ENCODE peak calls at places on chromosomes 1 and 21, in seven cellular contexts. One of them, this sample, is unnamed.

GRCh38 chr1:226250511-226250910 is 27.0 kb downstream of the MIXL1 start:
- DNase-seq in endothelial cell of umbilical vein: no peak
- DNase-seq in hepatocyte: no peak
- DNase-seq in astrocyte: no peak
- DNase-seq in PC-3: no peak
- DNase-seq in DND-41: no peak
- DNase-seq in HCT116: no peak
- DNase-seq in this sample: no peak

GRCh38 chr1:167524651-167525050 is 6.3 kb upstream of the CD247 start:
- DNase-seq in endothelial cell of umbilical vein: no peak
- DNase-seq in hepatocyte: no peak
- DNase-seq in astrocyte: no peak
- DNase-seq in PC-3: no peak
- DNase-seq in DND-41: no peak
- DNase-seq in HCT116: no peak
- DNase-seq in this sample: no peak

GRCh38 chr1:162220009-162220539 is 150.6 kb downstream of the NOS1AP start:
- DNase-seq in endothelial cell of umbilical vein: no peak
- DNase-seq in hepatocyte: no peak
- DNase-seq in astrocyte: no peak
- DNase-seq in PC-3: no peak
- DNase-seq in DND-41: no peak
- DNase-seq in HCT116: no peak
- DNase-seq in this sample: no peak

GRCh38 chr1:113617438-113618141 is 141.7 kb downstream of the PHTF1 start:
- DNase-seq in endothelial cell of umbilical vein: no peak
- DNase-seq in hepatocyte: no peak
- DNase-seq in astrocyte: peak; percentile 39
- DNase-seq in PC-3: peak; percentile 18
- DNase-seq in DND-41: no peak
- DNase-seq in HCT116: no peak
- DNase-seq in this sample: no peak

GRCh38 chr1:27564710-27565649 is 39.0 kb downstream of the AHDC1 start:
- DNase-seq in endothelial cell of umbilical vein: no peak
- DNase-seq in hepatocyte: peak; percentile 11
- DNase-seq in astrocyte: no peak
- DNase-seq in PC-3: no peak
- DNase-seq in DND-41: no peak
- DNase-seq in HCT116: no peak
- DNase-seq in this sample: no peak

GRCh38 chr1:177589166-177589565 is 380.7 kb downstream of the SEC16B start:
- DNase-seq in endothelial cell of umbilical vein: no peak
- DNase-seq in hepatocyte: no peak
- DNase-seq in astrocyte: no peak
- DNase-seq in PC-3: no peak
- DNase-seq in DND-41: no peak
- DNase-seq in HCT116: no peak
- DNase-seq in this sample: no peak

GRCh38 chr1:38804062-38804886 is 55.3 kb downstream of the RRAGC start:
- DNase-seq in endothelial cell of umbilical vein: no peak
- DNase-seq in hepatocyte: no peak
- DNase-seq in astrocyte: no peak
- DNase-seq in PC-3: no peak
- DNase-seq in DND-41: no peak
- DNase-seq in HCT116: no peak
- DNase-seq in this sample: no peak

GRCh38 chr21:43789276-43790052 is at the start of gene RRP1:
- DNase-seq in endothelial cell of umbilical vein: peak; percentile 91
- DNase-seq in hepatocyte: peak; percentile 95
- DNase-seq in astrocyte: peak; percentile 60
- DNase-seq in PC-3: peak; percentile 96
- DNase-seq in DND-41: peak; percentile 92
- DNase-seq in HCT116: peak; percentile 59
- DNase-seq in this sample: peak; percentile 98

GRCh38 chr1:53601031-53601745 is 137.8 kb downstream of the GLIS1 start:
- DNase-seq in endothelial cell of umbilical vein: no peak
- DNase-seq in hepatocyte: no peak
- DNase-seq in astrocyte: no peak
- DNase-seq in PC-3: no peak
- DNase-seq in DND-41: no peak
- DNase-seq in HCT116: no peak
- DNase-seq in this sample: no peak

GRCh38 chr1:3119748-3120524 is 50.9 kb downstream of the PRDM16 start:
- DNase-seq in endothelial cell of umbilical vein: no peak
- DNase-seq in hepatocyte: no peak
- DNase-seq in astrocyte: peak; percentile 42
- DNase-seq in PC-3: no peak
- DNase-seq in DND-41: no peak
- DNase-seq in HCT116: no peak
- DNase-seq in this sample: no peak

GRCh38 chr1:12276225-12276624 is 46.4 kb downstream of the VPS13D start:
- DNase-seq in endothelial cell of umbilical vein: peak; percentile 24
- DNase-seq in hepatocyte: peak; percentile 42
- DNase-seq in astrocyte: no peak
- DNase-seq in PC-3: peak; percentile 53
- DNase-seq in DND-41: no peak
- DNase-seq in HCT116: no peak
- DNase-seq in this sample: peak; percentile 28
- TF ChIP-seq CTCF in endothelial cell of umbilical vein: peak; percentile 33
- TF ChIP-seq CTCF in hepatocyte: peak; percentile 51
- TF ChIP-seq CTCF in astrocyte: peak; percentile 32
- TF ChIP-seq CTCF in PC-3: peak; percentile 65
- TF ChIP-seq CTCF in DND-41: peak; percentile 20
- TF ChIP-seq CTCF in HCT116: no peak
- TF ChIP-seq CTCF in this sample: peak; percentile 50

DNA sequence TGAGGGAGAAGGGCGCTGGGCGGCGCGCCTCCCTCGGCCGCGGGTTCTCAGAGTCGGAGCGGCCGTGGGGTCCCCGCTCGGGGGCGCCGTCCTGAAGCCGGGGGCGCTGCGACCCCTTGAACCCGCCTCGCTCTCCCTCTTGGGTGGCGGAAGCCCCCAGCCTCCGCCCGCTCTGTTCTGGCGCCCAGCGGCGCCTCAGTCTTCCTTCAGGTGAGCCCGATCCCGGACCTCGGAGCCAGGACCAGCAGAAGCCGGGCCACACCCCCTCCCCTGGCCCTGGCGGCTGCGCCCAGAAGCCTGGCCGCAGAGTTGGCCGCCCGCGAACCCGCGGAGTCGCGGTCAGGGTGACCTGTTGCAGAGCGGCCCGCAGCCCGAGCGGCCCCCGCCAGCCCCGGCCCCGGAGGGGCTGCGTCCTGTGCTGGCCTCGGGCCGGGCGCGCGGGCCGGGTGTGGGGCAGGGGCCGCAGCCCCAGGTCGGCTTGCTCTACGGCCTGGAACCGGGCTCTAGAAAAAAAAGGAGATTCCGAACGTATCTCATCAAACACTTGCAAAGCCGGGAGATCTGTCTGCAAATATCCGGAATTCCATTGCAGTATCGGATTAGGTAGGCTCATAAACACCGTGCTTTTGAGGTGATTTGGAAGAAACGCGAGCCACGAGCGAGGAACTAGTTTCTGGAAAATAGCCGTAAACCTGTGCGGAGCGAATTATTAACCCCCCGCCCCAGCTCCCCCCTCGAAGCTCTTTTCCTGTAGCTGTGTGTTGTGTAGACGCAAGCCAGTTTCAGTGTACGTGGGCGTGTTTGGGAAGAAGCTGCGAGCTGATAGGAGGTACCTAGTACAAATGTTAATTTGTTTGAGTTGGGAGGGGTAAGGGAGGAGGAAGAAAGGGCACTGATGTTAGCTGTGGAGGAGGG is 816 bp downstream of the RALGPS2 start:
- DNase-seq in endothelial cell of umbilical vein: peak; percentile 86
- DNase-seq in hepatocyte: peak; percentile 90
- DNase-seq in astrocyte: peak; percentile 88
- DNase-seq in PC-3: peak; percentile 88
- DNase-seq in DND-41: peak; percentile 87
- DNase-seq in HCT116: peak; percentile 83
- DNase-seq in this sample: peak; percentile 95
- TF ChIP-seq EZH2 in endothelial cell of umbilical vein: no peak
- TF ChIP-seq EZH2 in hepatocyte: no peak
- TF ChIP-seq EZH2 in astrocyte: no peak
- TF ChIP-seq EZH2 in PC-3: no peak
- TF ChIP-seq EZH2 in DND-41: no peak
- TF ChIP-seq EZH2 in HCT116: no peak
- TF ChIP-seq EZH2 in this sample: no peak

GRCh38 chr21:42281196-42281680 is 34.0 kb downstream of the TFF3 start:
- DNase-seq in endothelial cell of umbilical vein: no peak
- DNase-seq in hepatocyte: no peak
- DNase-seq in astrocyte: no peak
- DNase-seq in PC-3: no peak
- DNase-seq in DND-41: no peak
- DNase-seq in HCT116: no peak
- DNase-seq in this sample: no peak

GRCh38 chr21:42279341-42279871 is 35.8 kb downstream of the TFF3 start:
- DNase-seq in endothelial cell of umbilical vein: no peak
- DNase-seq in hepatocyte: no peak
- DNase-seq in astrocyte: no peak
- DNase-seq in PC-3: no peak
- DNase-seq in DND-41: no peak
- DNase-seq in HCT116: no peak
- DNase-seq in this sample: no peak

GRCh38 chr21:42279888-42280287 is 35.3 kb downstream of the TFF3 start:
- DNase-seq in endothelial cell of umbilical vein: no peak
- DNase-seq in hepatocyte: no peak
- DNase-seq in astrocyte: no peak
- DNase-seq in PC-3: no peak
- DNase-seq in DND-41: no peak
- DNase-seq in HCT116: no peak
- DNase-seq in this sample: no peak

GRCh38 chr21:42282021-42282420 is 33.2 kb downstream of the TFF3 start:
- DNase-seq in endothelial cell of umbilical vein: no peak
- DNase-seq in hepatocyte: no peak
- DNase-seq in astrocyte: no peak
- DNase-seq in PC-3: no peak
- DNase-seq in DND-41: no peak
- DNase-seq in HCT116: no peak
- DNase-seq in this sample: no peak

GRCh38 chr21:42280356-42281195 is 34.6 kb downstream of the TFF3 start:
- DNase-seq in endothelial cell of umbilical vein: no peak
- DNase-seq in hepatocyte: no peak
- DNase-seq in astrocyte: no peak
- DNase-seq in PC-3: no peak
- DNase-seq in DND-41: no peak
- DNase-seq in HCT116: no peak
- DNase-seq in this sample: no peak
- TF ChIP-seq CTCF in endothelial cell of umbilical vein: no peak
- TF ChIP-seq CTCF in hepatocyte: no peak
- TF ChIP-seq CTCF in astrocyte: no peak
- TF ChIP-seq CTCF in PC-3: no peak
- TF ChIP-seq CTCF in DND-41: no peak
- TF ChIP-seq CTCF in HCT116: no peak
- TF ChIP-seq CTCF in this sample: no peak

GRCh38 chr1:2046953-2047748 is 3.1 kb upstream of the PRKCZ start:
- DNase-seq in endothelial cell of umbilical vein: no peak
- DNase-seq in hepatocyte: peak; percentile 45
- DNase-seq in astrocyte: no peak
- DNase-seq in PC-3: no peak
- DNase-seq in DND-41: no peak
- DNase-seq in HCT116: no peak
- DNase-seq in this sample: no peak
- TF ChIP-seq EZH2 in endothelial cell of umbilical vein: no peak
- TF ChIP-seq EZH2 in hepatocyte: no peak
- TF ChIP-seq EZH2 in astrocyte: no peak
- TF ChIP-seq EZH2 in PC-3: no peak
- TF ChIP-seq EZH2 in DND-41: no peak
- TF ChIP-seq EZH2 in HCT116: no peak
- TF ChIP-seq EZH2 in this sample: peak; percentile 52

DNA sequence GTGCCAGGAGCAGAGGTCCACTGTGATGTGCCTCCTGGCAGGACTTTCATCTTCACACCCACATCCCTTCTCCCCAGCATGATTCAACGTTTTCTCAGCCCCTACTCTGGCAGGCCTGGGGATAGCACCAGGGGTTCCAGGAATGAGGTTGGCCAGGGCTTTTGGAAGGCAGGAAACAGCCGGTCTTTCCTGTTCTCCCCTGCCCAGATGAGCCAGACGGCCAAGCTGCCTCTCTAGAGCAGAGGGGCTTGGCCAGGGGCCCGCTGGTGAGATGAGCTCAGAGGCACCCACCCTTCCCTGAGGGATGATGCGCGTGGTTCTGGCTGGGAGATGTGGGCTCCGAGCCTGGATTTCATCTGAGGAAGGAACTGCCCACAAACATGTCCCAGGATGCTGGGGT is 4.3 kb upstream of the MFAP2 start:
- DNase-seq in endothelial cell of umbilical vein: peak; percentile 93
- DNase-seq in hepatocyte: peak; percentile 84
- DNase-seq in astrocyte: peak; percentile 93
- DNase-seq in PC-3: peak; percentile 98
- DNase-seq in DND-41: no peak
- DNase-seq in HCT116: no peak
- DNase-seq in this sample: no peak
- TF ChIP-seq CTCF in endothelial cell of umbilical vein: no peak
- TF ChIP-seq CTCF in hepatocyte: no peak
- TF ChIP-seq CTCF in astrocyte: no peak
- TF ChIP-seq CTCF in PC-3: no peak
- TF ChIP-seq CTCF in DND-41: no peak
- TF ChIP-seq CTCF in HCT116: no peak
- TF ChIP-seq CTCF in this sample: no peak

GRCh38 chr1:91826248-91826647 is 59.7 kb downstream of the TGFBR3 start:
- DNase-seq in endothelial cell of umbilical vein: no peak
- DNase-seq in hepatocyte: no peak
- DNase-seq in astrocyte: no peak
- DNase-seq in PC-3: no peak
- DNase-seq in DND-41: no peak
- DNase-seq in HCT116: no peak
- DNase-seq in this sample: no peak
- TF ChIP-seq EZH2 in endothelial cell of umbilical vein: no peak
- TF ChIP-seq EZH2 in hepatocyte: no peak
- TF ChIP-seq EZH2 in astrocyte: no peak
- TF ChIP-seq EZH2 in PC-3: no peak
- TF ChIP-seq EZH2 in DND-41: no peak
- TF ChIP-seq EZH2 in HCT116: no peak
- TF ChIP-seq EZH2 in this sample: no peak

GRCh38 chr1:40665335-40666171 is at the start of gene RIMS3:
- DNase-seq in endothelial cell of umbilical vein: peak; percentile 53
- DNase-seq in hepatocyte: peak; percentile 87
- DNase-seq in astrocyte: no peak
- DNase-seq in PC-3: peak; percentile 63
- DNase-seq in DND-41: peak; percentile 82
- DNase-seq in HCT116: peak; percentile 42
- DNase-seq in this sample: peak; percentile 69

GRCh38 chr1:40664791-40665190 is 691 bp downstream of the RIMS3 start:
- DNase-seq in endothelial cell of umbilical vein: no peak
- DNase-seq in hepatocyte: no peak
- DNase-seq in astrocyte: no peak
- DNase-seq in PC-3: no peak
- DNase-seq in DND-41: peak; percentile 10
- DNase-seq in HCT116: no peak
- DNase-seq in this sample: no peak

GRCh38 chr1:40673452-40673851 is 8.0 kb upstream of the RIMS3 start:
- DNase-seq in endothelial cell of umbilical vein: no peak
- DNase-seq in hepatocyte: no peak
- DNase-seq in astrocyte: no peak
- DNase-seq in PC-3: no peak
- DNase-seq in DND-41: no peak
- DNase-seq in HCT116: no peak
- DNase-seq in this sample: no peak

GRCh38 chr1:40664167-40664537 is 1.3 kb downstream of the RIMS3 start:
- DNase-seq in endothelial cell of umbilical vein: no peak
- DNase-seq in hepatocyte: no peak
- DNase-seq in astrocyte: no peak
- DNase-seq in PC-3: no peak
- DNase-seq in DND-41: peak; percentile 37
- DNase-seq in HCT116: no peak
- DNase-seq in this sample: no peak

GRCh38 chr1:40668769-40669525 is 3.5 kb upstream of the RIMS3 start:
- DNase-seq in endothelial cell of umbilical vein: peak; percentile 78
- DNase-seq in hepatocyte: peak; percentile 85
- DNase-seq in astrocyte: peak; percentile 14
- DNase-seq in PC-3: peak; percentile 85
- DNase-seq in DND-41: peak; percentile 88
- DNase-seq in HCT116: peak; percentile 61
- DNase-seq in this sample: peak; percentile 94
- TF ChIP-seq CTCF in endothelial cell of umbilical vein: peak; percentile 87
- TF ChIP-seq CTCF in hepatocyte: peak; percentile 81
- TF ChIP-seq CTCF in astrocyte: peak; percentile 89
- TF ChIP-seq CTCF in PC-3: peak; percentile 90
- TF ChIP-seq CTCF in DND-41: peak; percentile 94
- TF ChIP-seq CTCF in HCT116: peak; percentile 87
- TF ChIP-seq CTCF in this sample: peak; percentile 85